ENCODE peak calls at places on chromosome 13, in four cellular contexts. One of them, this sample, is unnamed.

GRCh38 chr13:93248627-93249047 is 22.0 kb downstream of the GPC6 start:
- DNase-seq in EL: peak; percentile 33
- DNase-seq in pons: no peak
- DNase-seq in Right ventricle myocardium superior: no peak
- DNase-seq in this sample: peak; percentile 62

GRCh38 chr13:25806304-25806974 is 245.4 kb downstream of the SHISA2 start:
- DNase-seq in pons: no peak
- DNase-seq in EL: peak; percentile 15
- DNase-seq in Right ventricle myocardium superior: no peak
- DNase-seq in this sample: peak; percentile 59

GRCh38 chr13:23985846-23986245 is 88.5 kb upstream of the C1QTNF9B start:
- DNase-seq in EL: no peak
- DNase-seq in pons: no peak
- DNase-seq in Right ventricle myocardium superior: no peak
- DNase-seq in this sample: peak; percentile 90

GRCh38 chr13:49561064-49561410 is 24.3 kb downstream of the RCBTB1 start:
- DNase-seq in pons: no peak
- DNase-seq in EL: no peak
- DNase-seq in Right ventricle myocardium superior: no peak
- DNase-seq in this sample: no peak

GRCh38 chr13:42054798-42055499 is 6.5 kb downstream of the DGKH start:
- DNase-seq in EL: no peak
- DNase-seq in pons: no peak
- DNase-seq in Right ventricle myocardium superior: no peak
- DNase-seq in this sample: no peak

GRCh38 chr13:53848546-53848945 is 819.9 kb downstream of the OLFM4 start:
- DNase-seq in Right ventricle myocardium superior: no peak
- DNase-seq in pons: no peak
- DNase-seq in EL: no peak
- DNase-seq in this sample: no peak

GRCh38 chr13:97856001-97856675 is 97.3 kb upstream of the IPO5 start:
- DNase-seq in Right ventricle myocardium superior: peak; percentile 63
- DNase-seq in pons: no peak
- DNase-seq in EL: peak; percentile 8
- DNase-seq in this sample: no peak

GRCh38 chr13:67123165-67123564 is 107.0 kb downstream of the PCDH9 start:
- DNase-seq in pons: no peak
- DNase-seq in Right ventricle myocardium superior: no peak
- DNase-seq in EL: no peak
- DNase-seq in this sample: no peak

GRCh38 chr13:38688674-38689073 is 1.8 kb downstream of the FREM2 start:
- DNase-seq in EL: no peak
- DNase-seq in pons: no peak
- DNase-seq in Right ventricle myocardium superior: peak; percentile 32
- DNase-seq in this sample: no peak

GRCh38 chr13:29427937-29428309 is 167.6 kb downstream of the SLC7A1 start:
- DNase-seq in pons: no peak
- DNase-seq in Right ventricle myocardium superior: no peak
- DNase-seq in EL: no peak
- DNase-seq in this sample: no peak

GRCh38 chr13:60448907-60449510 is 52.0 kb downstream of the TDRD3 start:
- DNase-seq in EL: peak; percentile 48
- DNase-seq in pons: peak; percentile 75
- DNase-seq in Right ventricle myocardium superior: no peak
- DNase-seq in this sample: peak; percentile 71

GRCh38 chr13:46866150-46866549 is 30.7 kb downstream of the HTR2A start:
- DNase-seq in Right ventricle myocardium superior: peak; percentile 47
- DNase-seq in pons: peak; percentile 24
- DNase-seq in EL: peak; percentile 86
- DNase-seq in this sample: peak; percentile 12

GRCh38 chr13:113361406-113361805 is 2.5 kb downstream of the GRTP1 start:
- DNase-seq in Right ventricle myocardium superior: no peak
- DNase-seq in pons: no peak
- DNase-seq in EL: no peak
- DNase-seq in this sample: no peak

GRCh38 chr13:80195649-80196048 is 145.3 kb downstream of the SPRY2 start:
- DNase-seq in EL: no peak
- DNase-seq in pons: no peak
- DNase-seq in Right ventricle myocardium superior: no peak
- DNase-seq in this sample: no peak

GRCh38 chr13:113077953-113078894 is 27.4 kb upstream of the F7 start:
- DNase-seq in pons: no peak
- DNase-seq in Right ventricle myocardium superior: peak; percentile 31
- DNase-seq in EL: no peak
- DNase-seq in this sample: no peak

GRCh38 chr13:73578251-73578875 is 519.6 kb downstream of the KLF5 start:
- DNase-seq in EL: no peak
- DNase-seq in Right ventricle myocardium superior: no peak
- DNase-seq in pons: peak; percentile 7
- DNase-seq in this sample: no peak

GRCh38 chr13:74528751-74529513 is 394.7 kb upstream of the KLF12 start:
- DNase-seq in Right ventricle myocardium superior: no peak
- DNase-seq in EL: peak; percentile 15
- DNase-seq in pons: no peak
- DNase-seq in this sample: no peak

GRCh38 chr13:107348931-107349330 is 781.0 kb upstream of the ARGLU1 start:
- DNase-seq in Right ventricle myocardium superior: no peak
- DNase-seq in pons: no peak
- DNase-seq in EL: no peak
- DNase-seq in this sample: no peak

GRCh38 chr13:61874970-61875579 is 459.4 kb upstream of the PCDH20 start:
- DNase-seq in pons: no peak
- DNase-seq in EL: no peak
- DNase-seq in Right ventricle myocardium superior: no peak
- DNase-seq in this sample: no peak

GRCh38 chr13:79434578-79434977 is 28.5 kb upstream of the RBM26 start:
- DNase-seq in pons: no peak
- DNase-seq in Right ventricle myocardium superior: no peak
- DNase-seq in EL: peak; percentile 63
- DNase-seq in this sample: peak; percentile 59

This sample was measured in myocyte.